ENCODE peak calls at places on chromosomes 16 and 17, in four cellular contexts. Q is ascending aorta; A is right cardiac atrium; Z is activated CD4-positive, alpha-beta T cell treated with anti-CD3 and anti-CD28 coated beads, Interleukin-2, amount 50 U/mL, for 1 hour. B is an unnamed sample.

GRCh38 chr16:70770968-70771552 is 29.9 kb downstream of the VAC14 start:
- DNase-seq in Q (no peak), A (peak; percentile 81), Z (peak; percentile 49), B (peak; percentile 46)

GRCh38 chr17:6482105-6482455 is 37.8 kb downstream of the PIMREG start:
- DNase-seq in Q (no peak), A (no peak), Z (no peak), B (no peak)

GRCh38 chr16:68275611-68276191 is 11.4 kb downstream of the SLC7A6 start:
- DNase-seq in Q (no peak), A (no peak), Z (peak; percentile 46), B (no peak)

GRCh38 chr17:44565866-44566443 is 8.7 kb downstream of the FZD2 start:
- DNase-seq in Q (no peak), A (no peak), Z (no peak), B (no peak)

GRCh38 chr16:89919535-89920406 is 1.1 kb downstream of the MC1R start:
- DNase-seq in Q (no peak), A (no peak), Z (no peak), B (no peak)

GRCh38 chr17:59337741-59338299 is 6.4 kb downstream of the YPEL2 start:
- DNase-seq in Q (no peak), A (no peak), Z (no peak), B (no peak)

GRCh38 chr16:24909856-24910255 is 64.1 kb downstream of the SLC5A11 start:
- DNase-seq in Q (no peak), A (no peak), Z (no peak), B (no peak)

GRCh38 chr16:88287219-88287618 is 95.5 kb upstream of the ZNF469 start:
- DNase-seq in Q (no peak), A (no peak), Z (no peak), B (no peak)

GRCh38 chr17:30267625-30268024 is 24.1 kb downstream of the BLMH start:
- DNase-seq in Q (no peak), A (no peak), Z (no peak), B (no peak)

GRCh38 chr17:52306314-52306713 is 147.8 kb upstream of the CA10 start:
- DNase-seq in Q (no peak), A (no peak), Z (no peak), B (no peak)

GRCh38 chr17:15744091-15744676 is 12.1 kb downstream of the TBC1D26 start:
- DNase-seq in Q (no peak), A (no peak), Z (no peak), B (no peak)

GRCh38 chr17:50018909-50019308 is 23.9 kb upstream of the DLX3 start:
- DNase-seq in Q (no peak), A (no peak), Z (no peak), B (no peak)

GRCh38 chr16:30902070-30902972 is 5.9 kb downstream of the CTF1 start:
- DNase-seq in Q (no peak), A (peak; percentile 92), Z (peak; percentile 48), B (peak; percentile 73)

GRCh38 chr16:65745-66144 is 6.7 kb downstream of the RHBDF1 start:
- DNase-seq in Q (no peak), A (peak; percentile 96), Z (peak; percentile 85), B (peak; percentile 85)

GRCh38 chr17:76553163-76553908 is 13.5 kb downstream of the PRCD start:
- DNase-seq in Q (no peak), A (no peak), Z (no peak), B (no peak)

GRCh38 chr17:76995352-76996105 is 127.3 kb downstream of the MGAT5B start:
- DNase-seq in Q (no peak), A (no peak), Z (no peak), B (no peak)

GRCh38 chr17:45729284-45729907 is 54.7 kb upstream of the CRHR1 start:
- DNase-seq in Q (no peak), A (no peak), Z (no peak), B (no peak)

GRCh38 chr17:80396680-80397387 is 18.1 kb upstream of the ENDOV start:
- DNase-seq in Q (no peak), A (no peak), Z (no peak), B (no peak)

GRCh38 chr17:68682913-68683312 is 81.7 kb upstream of the FAM20A start:
- DNase-seq in Q (no peak), A (no peak), Z (no peak), B (no peak)

GRCh38 chr16:19153876-19154275 is 14.2 kb upstream of the SYT17 start:
- DNase-seq in Q (no peak), A (no peak), Z (no peak), B (no peak)